ENCODE peak calls at places on chromosomes 12 and 14, in six cellular contexts. Z is prostate gland, P is suprapubic skin, L is WERI-Rb-1, D is kidney, U is stomach. V is an unnamed sample.

GRCh38 chr14:83975435-83976222 is 1554.3 kb upstream of the FLRT2 start:
- DNase-seq in Z (no peak), L (no peak), U (no peak), P (no peak), D (peak; percentile 87), V (no peak)

GRCh38 chr14:81625343-81625742 is 91.7 kb upstream of the SEL1L start:
- DNase-seq in Z (no peak), P (no peak), L (no peak), U (no peak), D (no peak), V (no peak)

GRCh38 chr12:109199324-109199723 is 82.9 kb downstream of the ACACB start:
- DNase-seq in P (no peak), D (no peak), L (no peak), Z (no peak), U (no peak), V (no peak)

GRCh38 chr12:4443616-4444015 is 2.0 kb downstream of the FGF6 start:
- DNase-seq in Z (no peak), U (no peak), D (no peak), L (no peak), P (no peak), V (no peak)

GRCh38 chr12:89153341-89153740 is 199.0 kb downstream of the DUSP6 start:
- DNase-seq in Z (no peak), P (no peak), L (no peak), D (no peak), U (no peak), V (no peak)

GRCh38 chr14:32254952-32255679 is 52.0 kb upstream of the RNU6-8 start:
- DNase-seq in U (peak; percentile 69), L (peak; percentile 68), Z (peak; percentile 76), D (peak; percentile 76), P (no peak), V (no peak)

GRCh38 chr12:59615392-59616165 is 19.8 kb downstream of the SLC16A7 start:
- DNase-seq in L (no peak), P (no peak), U (peak; percentile 63), Z (no peak), D (no peak), V (no peak)

GRCh38 chr14:83096092-83096491 is 1562.4 kb upstream of the SEL1L start:
- DNase-seq in D (no peak), L (no peak), Z (no peak), P (no peak), U (no peak), V (no peak)

GRCh38 chr14:85466678-85467077 is 63.3 kb upstream of the FLRT2 start:
- DNase-seq in Z (no peak), P (no peak), L (no peak), D (no peak), U (no peak), V (no peak)

GRCh38 chr12:75720807-75721206 is 209.4 kb upstream of the KRR1 start:
- DNase-seq in Z (peak; percentile 74), U (peak; percentile 55), L (no peak), D (no peak), P (no peak), V (peak; percentile 68)

GRCh38 chr12:57519758-57520007 is 631 bp downstream of the DDIT3 start:
- DNase-seq in P (peak; percentile 82), L (no peak), U (no peak), Z (no peak), D (no peak), V (no peak)

GRCh38 chr14:27096091-27096490 is 498.3 kb upstream of the NOVA1 start:
- DNase-seq in L (no peak), P (no peak), D (no peak), U (no peak), Z (no peak), V (no peak)

GRCh38 chr12:80316141-80316700 is 127.8 kb upstream of the PTPRQ start:
- DNase-seq in D (no peak), P (no peak), L (no peak), U (no peak), Z (no peak), V (no peak)

GRCh38 chr12:47105914-47106674 is 26.3 kb upstream of the AMIGO2 start:
- DNase-seq in L (no peak), P (no peak), D (no peak), Z (peak; percentile 75), U (peak; percentile 61), V (no peak)

GRCh38 chr12:55728185-55728931 is 451 bp downstream of the CD63 start:
- DNase-seq in P (peak; percentile 93), D (peak; percentile 95), U (peak; percentile 77), Z (peak; percentile 75), L (peak; percentile 87), V (no peak)

GRCh38 chr14:75279153-75279738 is 618 bp downstream of the FOS start:
- DNase-seq in P (no peak), U (no peak), L (peak; percentile 31), Z (peak; percentile 54), D (peak; percentile 92), V (no peak)

GRCh38 chr12:70849265-70849960 is 71.1 kb downstream of the PTPRR start:
- DNase-seq in L (no peak), P (no peak), Z (no peak), D (no peak), U (no peak), V (no peak)

GRCh38 chr14:39442293-39442692 is 10.1 kb upstream of the FBXO33 start:
- DNase-seq in L (no peak), P (no peak), D (peak; percentile 60), Z (no peak), U (no peak), V (peak; percentile 58)

GRCh38 chr14:101068958-101069549 is 165.5 kb upstream of the RTL1 start:
- DNase-seq in L (no peak), Z (no peak), U (peak; percentile 21), D (peak; percentile 29), P (peak; percentile 44), V (no peak)

DNA sequence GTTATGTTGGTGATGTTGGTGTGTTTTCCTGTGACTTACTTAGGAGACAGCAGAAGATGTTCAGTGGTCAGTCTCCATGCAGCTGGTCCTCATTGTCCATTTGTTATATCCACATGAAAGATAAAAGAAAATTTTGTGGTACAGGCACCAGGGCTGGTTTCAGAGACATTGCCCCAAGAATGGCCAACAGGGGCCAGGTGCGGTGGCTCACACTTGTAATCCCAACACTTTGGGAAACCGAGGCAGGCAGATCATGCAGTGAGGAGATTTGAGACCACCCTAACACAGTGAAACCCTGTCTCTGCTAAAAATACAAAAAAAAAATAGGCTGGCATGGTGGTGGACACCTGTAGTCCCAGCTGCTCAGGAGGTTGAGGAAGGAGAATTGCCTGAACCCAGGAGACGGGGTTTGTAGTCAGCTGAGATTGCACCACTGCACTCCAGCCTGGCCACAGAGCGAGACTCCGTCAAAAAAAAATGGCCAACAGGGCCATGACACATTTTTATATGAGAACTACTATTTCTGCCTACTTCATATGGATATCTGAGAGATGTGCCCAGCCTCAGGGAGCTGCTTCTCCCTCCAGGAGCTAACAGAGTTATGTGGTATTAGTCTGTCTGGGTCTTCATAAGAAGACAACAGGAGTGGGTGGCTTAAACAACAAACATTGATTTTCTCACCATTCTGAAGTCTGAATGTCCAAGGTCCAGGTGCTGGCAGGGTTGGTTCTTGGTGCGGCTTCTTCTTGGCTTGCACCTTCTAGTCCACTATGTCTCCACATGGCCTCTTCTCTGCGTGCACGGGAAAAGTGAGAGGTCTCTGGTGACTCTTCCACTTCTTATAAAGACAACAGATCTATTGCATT is 821.7 kb downstream of the TMEM121 start:
- DNase-seq in D (no peak), Z (no peak), L (no peak), U (no peak), P (peak; percentile 79), V (no peak)
- H3K9me3 ChIP-seq in D (no peaks in the 10 kb centered on the region), Z (no peaks in the 10 kb centered on the region), L (no peaks in the 10 kb centered on the region), U (no peaks in the 10 kb centered on the region), P (no peaks in the 10 kb centered on the region), V (no peaks in the 10 kb centered on the region)

DNA sequence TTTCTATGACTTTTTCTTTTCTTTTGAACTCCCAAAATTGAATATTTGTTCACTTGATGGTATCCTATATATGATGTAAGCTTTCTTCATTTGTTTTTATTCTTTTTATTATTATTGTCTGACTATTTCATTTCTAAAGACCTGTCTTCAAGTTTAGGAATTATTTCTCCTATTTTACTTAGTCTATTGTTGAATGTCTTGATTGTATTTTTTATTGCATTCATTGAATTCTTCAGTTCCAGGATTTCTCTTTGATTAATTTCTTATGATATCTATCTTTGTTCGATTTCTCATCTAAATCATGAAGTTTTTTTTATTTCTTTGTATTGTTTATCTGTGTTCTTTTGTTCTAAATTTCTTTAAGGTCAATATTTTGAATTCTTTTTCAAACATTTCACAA is 238.8 kb downstream of the TTC6 start:
- DNase-seq in L (no peak), U (no peak), D (no peak), P (no peak), Z (no peak), V (no peak)
- H3K9me3 ChIP-seq in L (peaks cover 4% of the 10 kb centered on the region), U (peaks cover 44% of the 10 kb centered on the region), D (peaks cover 15% of the 10 kb centered on the region), P (peaks cover 4% of the 10 kb centered on the region), Z (no peaks in the 10 kb centered on the region), V (peaks cover 19% of the 10 kb centered on the region)

GRCh38 chr14:80172380-80173055 is 38.8 kb downstream of the DIO2 start:
- DNase-seq in D (no peak), P (no peak), Z (no peak), U (no peak), L (no peak), V (no peak)
- H3K9me3 ChIP-seq in D (no peaks in the 10 kb centered on the region), P (no peaks in the 10 kb centered on the region), Z (no peaks in the 10 kb centered on the region), U (no peaks in the 10 kb centered on the region), L (no peaks in the 10 kb centered on the region), V (no peaks in the 10 kb centered on the region)

GRCh38 chr12:151579-151978 is 62.4 kb downstream of the SLC6A12 start:
- DNase-seq in U (no peak), P (no peak), Z (no peak), L (no peak), D (no peak), V (no peak)
- H3K9me3 ChIP-seq in U (no peaks in the 10 kb centered on the region), P (no peaks in the 10 kb centered on the region), Z (no peaks in the 10 kb centered on the region), L (no peaks in the 10 kb centered on the region), D (no peaks in the 10 kb centered on the region), V (no peaks in the 10 kb centered on the region)

DNA sequence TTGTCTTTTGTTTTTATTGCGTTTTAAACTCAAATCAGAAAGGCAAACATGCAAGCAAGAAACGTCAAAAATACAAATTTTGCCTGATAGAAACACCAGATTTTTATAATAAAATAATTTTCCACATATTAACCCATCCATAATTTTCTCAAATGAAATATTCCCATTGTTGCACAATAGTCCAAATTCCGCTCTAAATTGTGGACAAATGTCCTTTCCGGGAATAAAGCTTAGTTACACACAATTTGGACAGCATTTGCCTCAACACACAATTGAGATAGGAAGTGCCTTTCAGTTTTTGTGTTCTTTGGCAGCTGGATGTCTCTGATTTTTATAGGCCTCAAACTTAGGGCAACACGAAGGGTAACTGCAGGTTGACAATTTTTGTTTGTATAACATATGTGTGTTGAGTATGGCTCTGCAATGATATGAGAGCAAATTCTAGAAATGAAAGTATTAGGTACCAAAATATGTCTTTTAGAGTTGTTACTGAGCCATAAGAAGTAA is 105.8 kb downstream of the DIO2 start:
- DNase-seq in L (no peak), U (no peak), Z (no peak), P (no peak), D (no peak), V (no peak)
- H3K9me3 ChIP-seq in L (no peaks in the 10 kb centered on the region), U (no peaks in the 10 kb centered on the region), Z (no peaks in the 10 kb centered on the region), P (no peaks in the 10 kb centered on the region), D (no peaks in the 10 kb centered on the region), V (no peaks in the 10 kb centered on the region)

V was measured in RWPE2.